ENCODE peak calls at places on chromosomes 7 and 10, in five cellular contexts. F, W, O, X and D are unnamed samples.

GRCh38 chr10:103549349-103549685 is 55.8 kb downstream of the NEURL1 start:
- DNase-seq in F (no peak), W (no peak), O (no peak), X (no peak), D (no peak)

GRCh38 chr10:97109562-97109961 is 76.2 kb downstream of the SLIT1 start:
- DNase-seq in F (no peak), W (no peak), O (no peak), X (no peak), D (no peak)

GRCh38 chr10:21888959-21889358 is 114.6 kb downstream of the DNAJC1 start:
- DNase-seq in F (no peak), W (no peak), O (no peak), X (no peak), D (no peak)

GRCh38 chr10:76074659-76075058 is 643.2 kb downstream of the LRMDA start:
- DNase-seq in F (no peak), W (no peak), O (no peak), X (no peak), D (no peak)

GRCh38 chr7:14507617-14508016 is 394.9 kb downstream of the DGKB start:
- DNase-seq in F (no peak), W (peak), O (no peak), X (peak), D (no peak)

GRCh38 chr7:2446676-2447075 is 29.5 kb downstream of the GRIFIN start:
- DNase-seq in F (no peak), W (no peak), O (no peak), X (no peak), D (no peak)

GRCh38 chr7:111138196-111138569 is 47.3 kb downstream of the LRRN3 start:
- DNase-seq in F (peak), W (peak), O (no peak), X (peak), D (no peak)

GRCh38 chr7:4245866-4246470 is 436.1 kb upstream of the FOXK1 start:
- DNase-seq in F (no peak), W (no peak), O (no peak), X (no peak), D (no peak)

GRCh38 chr7:141915565-141915964 is 634 bp upstream of the OR9A4 start:
- DNase-seq in F (no peak), W (peak), O (no peak), X (no peak), D (no peak)

GRCh38 chr7:1815051-1815481 is 145.0 kb downstream of the ELFN1 start:
- DNase-seq in F (no peak), W (no peak), O (no peak), X (no peak), D (no peak)

GRCh38 chr7:130939285-130940095 is 205.5 kb upstream of the KLF14 start:
- DNase-seq in F (no peak), W (peak), O (no peak), X (no peak), D (no peak)

GRCh38 chr7:92831716-92832622 is 4.4 kb downstream of the CDK6 start:
- DNase-seq in F (no peak), W (peak), O (peak), X (peak), D (no peak)

GRCh38 chr7:50665403-50666123 is 100.4 kb upstream of the DDC start:
- DNase-seq in F (no peak), W (peak), O (no peak), X (no peak), D (no peak)

GRCh38 chr10:122328676-122329075 is 45.8 kb upstream of the PLEKHA1 start:
- DNase-seq in F (no peak), W (no peak), O (no peak), X (no peak), D (no peak)

GRCh38 chr10:8044908-8045727 is 9.4 kb upstream of the GATA3 start:
- DNase-seq in F (no peak), W (no peak), O (no peak), X (no peak), D (no peak)

GRCh38 chr10:35933940-35934636 is 292.0 kb upstream of the FZD8 start:
- DNase-seq in F (no peak), W (no peak), O (no peak), X (no peak), D (no peak)

GRCh38 chr10:14063531-14064317 is 267.0 kb downstream of the FRMD4A start:
- DNase-seq in F (no peak), W (peak), O (peak), X (no peak), D (no peak)

GRCh38 chr10:130715686-130716670 is 579.8 kb downstream of the GLRX3 start:
- DNase-seq in F (no peak), W (no peak), O (no peak), X (no peak), D (no peak)

GRCh38 chr7:112421666-112422486 is 28.4 kb upstream of the IFRD1 start:
- DNase-seq in F (no peak), W (peak), O (no peak), X (no peak), D (no peak)

GRCh38 chr7:73885975-73886798 is 25.2 kb downstream of the TMEM270 start:
- DNase-seq in F (peak), W (peak), O (no peak), X (no peak), D (no peak)

GRCh38 chr7:45461014-45461413 is 113.2 kb upstream of the ADCY1 start:
- DNase-seq in F (no peak), W (no peak), O (no peak), X (no peak), D (no peak)

GRCh38 chr10:24465899-24466615 is 257.1 kb downstream of the KIAA1217 start:
- DNase-seq in F (no peak), W (peak), O (no peak), X (peak), D (no peak)

GRCh38 chr7:2729043-2729892 is 41.3 kb downstream of the AMZ1 start:
- DNase-seq in F (peak), W (no peak), O (no peak), X (no peak), D (no peak)

GRCh38 chr10:75029420-75029819 is 82.0 kb upstream of the SAMD8 start:
- DNase-seq in F (no peak), W (no peak), O (no peak), X (no peak), D (no peak)

GRCh38 chr10:128887856-128888255 is 579.2 kb upstream of the MGMT start:
- DNase-seq in F (no peak), W (no peak), O (no peak), X (no peak), D (no peak)

GRCh38 chr7:149377386-149377785 is 83.5 kb downstream of the ZNF777 start:
- DNase-seq in F (no peak), W (no peak), O (no peak), X (no peak), D (no peak)

GRCh38 chr10:124600051-124600880 is 138.6 kb downstream of the LHPP start:
- DNase-seq in F (peak), W (no peak), O (no peak), X (no peak), D (no peak)

DNA sequence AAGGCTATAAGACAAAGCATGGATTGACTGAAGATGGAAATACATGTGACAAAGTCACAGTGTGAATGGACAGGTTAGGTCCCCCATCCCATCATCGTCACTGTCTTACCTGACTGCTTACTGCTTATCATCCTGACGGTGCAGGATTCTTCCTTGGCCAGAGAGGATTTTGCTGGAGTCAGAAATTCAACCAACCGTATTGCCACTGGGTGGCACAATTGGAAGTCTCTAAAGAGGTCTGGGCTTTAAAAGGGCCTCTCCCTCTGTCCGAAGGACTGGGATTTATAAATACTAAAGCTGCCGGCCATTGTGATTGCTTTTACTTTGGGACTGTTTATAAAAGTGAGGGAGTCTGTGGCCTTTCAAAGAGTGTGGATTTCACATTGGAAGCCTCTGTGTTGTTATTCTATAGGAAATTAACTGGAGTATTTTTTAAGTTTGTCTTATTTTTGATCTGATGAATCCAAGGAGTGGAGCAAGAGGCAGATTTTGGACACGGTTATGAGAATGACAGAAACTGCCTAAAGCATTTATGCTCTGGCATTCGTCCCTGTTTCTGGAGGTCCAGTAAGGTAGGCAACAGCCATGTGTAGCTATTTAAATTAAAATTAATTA is 113.3 kb upstream of the CREB5 start:
- DNase-seq in F (no peak), W (peak), O (no peak), X (peak), D (no peak)
- TF ChIP-seq CTCF in F (no peak), W (peak), O (peak), X (peak), D (peak)

GRCh38 chr10:43322321-43322720 is 49.1 kb upstream of the FXYD4 start:
- DNase-seq in F (no peak), W (no peak), O (no peak), X (no peak), D (no peak)

GRCh38 chr10:43323245-43323644 is 48.2 kb upstream of the FXYD4 start:
- DNase-seq in F (no peak), W (no peak), O (no peak), X (no peak), D (no peak)

GRCh38 chr10:43324847-43325246 is 46.6 kb upstream of the FXYD4 start:
- DNase-seq in F (no peak), W (no peak), O (no peak), X (no peak), D (no peak)

GRCh38 chr10:43320226-43320625 is 51.2 kb upstream of the FXYD4 start:
- DNase-seq in F (no peak), W (no peak), O (no peak), X (no peak), D (no peak)

DNA sequence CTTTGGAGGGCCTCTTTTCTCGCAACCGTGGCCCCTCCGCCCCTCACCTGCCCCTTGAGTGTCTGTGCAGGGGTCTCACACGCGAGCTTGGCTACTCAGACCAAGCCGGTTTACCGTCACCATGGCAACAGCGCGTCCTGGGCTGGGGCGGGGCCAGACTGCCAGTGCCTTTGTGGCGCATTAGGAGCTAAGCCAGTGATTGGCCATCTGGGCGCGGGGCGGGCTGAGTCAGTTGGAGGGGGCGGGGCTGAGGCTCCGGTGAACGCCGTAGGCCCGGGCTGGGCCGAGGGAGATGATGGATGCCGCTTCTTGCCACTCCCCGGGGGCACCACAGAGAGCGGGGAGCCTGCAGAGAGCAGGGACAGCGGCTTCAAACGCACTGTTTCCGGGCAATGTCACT is 48.7 kb upstream of the FXYD4 start:
- DNase-seq in F (peak), W (peak), O (no peak), X (peak), D (peak)
- TF ChIP-seq CTCF in F (no peak), W (no peak), O (no peak), X (no peak), D (no peak)

GRCh38 chr10:86971146-86971991 is 3.1 kb downstream of the ADIRF start:
- DNase-seq in F (peak), W (peak), O (no peak), X (no peak), D (peak)
- TF ChIP-seq CTCF in F (no peak), W (no peak), O (peak), X (no peak), D (peak)

GRCh38 chr7:155362380-155363145 is 64.9 kb downstream of the INSIG1 start:
- DNase-seq in F (no peak), W (no peak), O (no peak), X (no peak), D (no peak)

GRCh38 chr7:155365146-155365874 is 67.6 kb downstream of the INSIG1 start:
- DNase-seq in F (no peak), W (no peak), O (no peak), X (no peak), D (no peak)

GRCh38 chr7:155361947-155362346 is 64.3 kb downstream of the INSIG1 start:
- DNase-seq in F (no peak), W (no peak), O (no peak), X (no peak), D (no peak)

GRCh38 chr7:155363146-155363539 is 65.5 kb downstream of the INSIG1 start:
- DNase-seq in F (no peak), W (no peak), O (no peak), X (no peak), D (no peak)

DNA sequence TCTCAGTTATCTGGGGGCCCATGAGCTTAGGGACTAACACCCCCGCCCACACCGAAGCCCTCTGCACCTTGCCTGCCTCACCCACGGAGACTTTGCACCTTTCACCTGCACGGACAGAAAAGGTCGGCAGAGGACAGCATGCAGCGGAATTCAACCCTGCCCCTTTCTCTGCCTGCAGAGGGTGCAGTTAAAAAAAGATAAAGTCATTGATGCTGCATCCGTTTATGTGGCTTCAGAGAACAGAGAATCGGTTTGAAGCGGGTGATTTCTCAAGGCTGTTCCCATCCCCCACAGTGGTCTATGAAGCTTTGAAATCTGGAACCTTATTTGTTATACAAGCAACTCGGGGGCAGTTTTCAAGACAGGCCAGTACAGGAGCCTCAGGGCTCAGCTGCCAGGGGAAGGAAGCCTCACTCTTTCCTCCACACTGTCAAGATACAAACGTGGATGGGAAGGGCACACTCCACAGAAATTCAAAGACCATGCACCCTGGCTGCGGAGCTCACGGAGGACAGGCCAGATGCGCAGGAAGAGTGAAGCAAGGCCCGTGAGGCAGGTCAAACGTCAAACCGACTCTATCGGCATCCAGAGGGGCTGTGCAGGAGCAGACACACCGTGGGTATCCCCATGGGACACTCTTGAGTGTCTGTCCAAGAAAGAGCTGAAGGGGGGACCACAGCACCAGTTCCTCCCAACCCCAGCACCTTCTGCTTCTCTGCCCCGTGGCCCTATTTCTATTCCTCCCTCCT is 66.3 kb downstream of the INSIG1 start:
- DNase-seq in F (no peak), W (no peak), O (no peak), X (no peak), D (no peak)
- TF ChIP-seq CTCF in F (no peak), W (no peak), O (no peak), X (no peak), D (peak)

GRCh38 chr10:99854860-99855259 is 72.4 kb downstream of the ABCC2 start:
- DNase-seq in F (peak), W (peak), O (peak), X (peak), D (no peak)
- TF ChIP-seq CTCF in F (peak), W (peak), O (peak), X (peak), D (peak)

GRCh38 chr10:112951349-112952281 is 1.6 kb downstream of the TCF7L2 start:
- DNase-seq in F (peak), W (peak), O (no peak), X (no peak), D (peak)

GRCh38 chr10:112950714-112951348 is 784 bp downstream of the TCF7L2 start:
- DNase-seq in F (peak), W (peak), O (no peak), X (no peak), D (no peak)

GRCh38 chr10:112952282-112952991 is 2.4 kb downstream of the TCF7L2 start:
- DNase-seq in F (peak), W (peak), O (no peak), X (no peak), D (no peak)

GRCh38 chr10:112949128-112949823 is 771 bp upstream of the TCF7L2 start:
- DNase-seq in F (no peak), W (peak), O (no peak), X (no peak), D (no peak)

DNA sequence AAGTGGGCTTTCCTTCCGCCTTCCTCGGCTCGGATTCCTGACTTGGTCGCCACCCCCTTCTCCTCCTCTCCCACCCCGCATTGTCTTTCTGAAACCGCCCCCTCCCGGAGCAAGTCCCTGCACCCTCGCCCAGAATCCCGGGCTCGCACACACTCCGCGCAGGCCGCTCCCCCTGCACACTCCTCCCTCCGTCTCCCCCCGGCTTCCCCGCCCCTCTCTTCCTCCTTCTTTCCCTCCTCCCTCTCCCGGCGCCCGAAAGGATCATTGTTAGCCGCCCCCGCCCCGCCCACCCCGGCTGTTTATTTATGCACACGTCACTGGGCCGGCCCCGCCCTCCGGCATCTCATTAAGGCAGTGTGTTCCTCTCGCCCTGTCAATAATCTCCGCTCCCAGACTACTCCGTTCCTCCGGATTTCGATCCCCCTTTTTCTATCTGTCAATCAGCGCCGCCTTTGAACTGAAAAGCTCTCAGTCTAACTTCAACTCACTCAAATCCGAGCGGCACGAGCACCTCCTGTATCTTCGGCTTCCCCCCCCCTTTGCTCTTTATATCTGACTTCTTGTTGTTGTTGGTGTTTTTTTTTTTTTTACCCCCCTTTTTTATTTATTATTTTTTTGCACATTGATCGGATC is at the start of gene TCF7L2:
- DNase-seq in F (peak), W (peak), O (no peak), X (peak), D (peak)
- TF ChIP-seq CTCF in F (no peak), W (no peak), O (peak), X (no peak), D (no peak)